ENCODE peak calls at places on chromosomes 7 and 10, in five cellular contexts. One of them, this sample, is unnamed.

GRCh38 chr10:7432884-7433726 is 22.3 kb upstream of the SFMBT2 start:
- DNase-seq in endothelial cell: no peak
- DNase-seq in activated naive CD8-positive, alpha-beta T cell treated with anti-CD3 and anti-CD28 coated beads for 36 hours: no peak
- DNase-seq in small intestine: no peak
- DNase-seq in psoas muscle: no peak
- DNase-seq in this sample: no peak

GRCh38 chr10:22619111-22619510 is 95.3 kb downstream of the PIP4K2A start:
- DNase-seq in activated naive CD8-positive, alpha-beta T cell treated with anti-CD3 and anti-CD28 coated beads for 36 hours: no peak
- DNase-seq in endothelial cell: no peak
- DNase-seq in small intestine: no peak
- DNase-seq in psoas muscle: no peak
- DNase-seq in this sample: no peak

GRCh38 chr7:86867163-86867762 is 192.2 kb downstream of the ELAPOR2 start:
- DNase-seq in small intestine: no peak
- DNase-seq in activated naive CD8-positive, alpha-beta T cell treated with anti-CD3 and anti-CD28 coated beads for 36 hours: no peak
- DNase-seq in endothelial cell: no peak
- DNase-seq in psoas muscle: no peak
- DNase-seq in this sample: no peak

GRCh38 chr7:93147358-93147757 is 827 bp downstream of the SAMD9L start:
- DNase-seq in psoas muscle: no peak
- DNase-seq in endothelial cell: no peak
- DNase-seq in small intestine: peak
- DNase-seq in activated naive CD8-positive, alpha-beta T cell treated with anti-CD3 and anti-CD28 coated beads for 36 hours: peak
- DNase-seq in this sample: peak

GRCh38 chr7:38027884-38028455 is 107.5 kb downstream of the EPDR1 start:
- DNase-seq in small intestine: no peak
- DNase-seq in endothelial cell: no peak
- DNase-seq in psoas muscle: no peak
- DNase-seq in activated naive CD8-positive, alpha-beta T cell treated with anti-CD3 and anti-CD28 coated beads for 36 hours: no peak
- DNase-seq in this sample: no peak

GRCh38 chr10:121033371-121033770 is 182.2 kb downstream of the WDR11 start:
- DNase-seq in endothelial cell: no peak
- DNase-seq in psoas muscle: no peak
- DNase-seq in activated naive CD8-positive, alpha-beta T cell treated with anti-CD3 and anti-CD28 coated beads for 36 hours: no peak
- DNase-seq in small intestine: peak
- DNase-seq in this sample: no peak

GRCh38 chr7:33707427-33707826 is 197.9 kb upstream of the BMPER start:
- DNase-seq in psoas muscle: no peak
- DNase-seq in endothelial cell: no peak
- DNase-seq in small intestine: no peak
- DNase-seq in activated naive CD8-positive, alpha-beta T cell treated with anti-CD3 and anti-CD28 coated beads for 36 hours: no peak
- DNase-seq in this sample: no peak

GRCh38 chr10:76311752-76312699 is 880.6 kb downstream of the LRMDA start:
- DNase-seq in small intestine: peak
- DNase-seq in psoas muscle: no peak
- DNase-seq in activated naive CD8-positive, alpha-beta T cell treated with anti-CD3 and anti-CD28 coated beads for 36 hours: no peak
- DNase-seq in endothelial cell: peak
- DNase-seq in this sample: no peak

GRCh38 chr10:72014785-72015480 is 50.7 kb downstream of the CHST3 start:
- DNase-seq in small intestine: no peak
- DNase-seq in activated naive CD8-positive, alpha-beta T cell treated with anti-CD3 and anti-CD28 coated beads for 36 hours: no peak
- DNase-seq in endothelial cell: no peak
- DNase-seq in psoas muscle: no peak
- DNase-seq in this sample: no peak

GRCh38 chr10:94320285-94320914 is 42.3 kb downstream of the NOC3L start:
- DNase-seq in small intestine: peak
- DNase-seq in endothelial cell: peak
- DNase-seq in psoas muscle: peak
- DNase-seq in activated naive CD8-positive, alpha-beta T cell treated with anti-CD3 and anti-CD28 coated beads for 36 hours: peak
- DNase-seq in this sample: peak

GRCh38 chr10:14325325-14325955 is 5.3 kb downstream of the FRMD4A start:
- DNase-seq in psoas muscle: no peak
- DNase-seq in small intestine: peak
- DNase-seq in endothelial cell: peak
- DNase-seq in activated naive CD8-positive, alpha-beta T cell treated with anti-CD3 and anti-CD28 coated beads for 36 hours: peak
- DNase-seq in this sample: peak

GRCh38 chr7:82623812-82624211 is 180.2 kb upstream of the CACNA2D1 start:
- DNase-seq in small intestine: no peak
- DNase-seq in psoas muscle: no peak
- DNase-seq in activated naive CD8-positive, alpha-beta T cell treated with anti-CD3 and anti-CD28 coated beads for 36 hours: no peak
- DNase-seq in endothelial cell: no peak
- DNase-seq in this sample: no peak

GRCh38 chr10:61628199-61628874 is 34.4 kb upstream of the CABCOCO1 start:
- DNase-seq in small intestine: no peak
- DNase-seq in endothelial cell: no peak
- DNase-seq in psoas muscle: no peak
- DNase-seq in activated naive CD8-positive, alpha-beta T cell treated with anti-CD3 and anti-CD28 coated beads for 36 hours: no peak
- DNase-seq in this sample: no peak

GRCh38 chr10:26556756-26557640 is 118.9 kb downstream of the APBB1IP start:
- DNase-seq in endothelial cell: peak
- DNase-seq in psoas muscle: no peak
- DNase-seq in small intestine: peak
- DNase-seq in activated naive CD8-positive, alpha-beta T cell treated with anti-CD3 and anti-CD28 coated beads for 36 hours: peak
- DNase-seq in this sample: peak

GRCh38 chr10:62541811-62542210 is 167.6 kb downstream of the ZNF365 start:
- DNase-seq in activated naive CD8-positive, alpha-beta T cell treated with anti-CD3 and anti-CD28 coated beads for 36 hours: no peak
- DNase-seq in psoas muscle: peak
- DNase-seq in small intestine: no peak
- DNase-seq in endothelial cell: no peak
- DNase-seq in this sample: no peak

GRCh38 chr10:133298466-133298865 is 10.2 kb downstream of the TUBGCP2 start:
- DNase-seq in small intestine: no peak
- DNase-seq in activated naive CD8-positive, alpha-beta T cell treated with anti-CD3 and anti-CD28 coated beads for 36 hours: no peak
- DNase-seq in endothelial cell: no peak
- DNase-seq in psoas muscle: no peak
- DNase-seq in this sample: no peak

GRCh38 chr7:34928052-34928451 is 109.2 kb downstream of the DPY19L1 start:
- DNase-seq in psoas muscle: peak
- DNase-seq in endothelial cell: peak
- DNase-seq in small intestine: peak
- DNase-seq in activated naive CD8-positive, alpha-beta T cell treated with anti-CD3 and anti-CD28 coated beads for 36 hours: peak
- DNase-seq in this sample: no peak

GRCh38 chr7:5492249-5493020 is 68.8 kb upstream of the TNRC18 start:
- DNase-seq in endothelial cell: no peak
- DNase-seq in small intestine: no peak
- DNase-seq in psoas muscle: no peak
- DNase-seq in activated naive CD8-positive, alpha-beta T cell treated with anti-CD3 and anti-CD28 coated beads for 36 hours: no peak
- DNase-seq in this sample: no peak

GRCh38 chr7:41835977-41836530 is 133.2 kb upstream of the INHBA start:
- DNase-seq in endothelial cell: no peak
- DNase-seq in small intestine: no peak
- DNase-seq in psoas muscle: no peak
- DNase-seq in activated naive CD8-positive, alpha-beta T cell treated with anti-CD3 and anti-CD28 coated beads for 36 hours: no peak
- DNase-seq in this sample: no peak

GRCh38 chr7:108067844-108068243 is 62.3 kb downstream of the LAMB4 start:
- DNase-seq in activated naive CD8-positive, alpha-beta T cell treated with anti-CD3 and anti-CD28 coated beads for 36 hours: no peak
- DNase-seq in psoas muscle: no peak
- DNase-seq in endothelial cell: no peak
- DNase-seq in small intestine: no peak
- DNase-seq in this sample: no peak

GRCh38 chr7:124764847-124765400 is 668 bp downstream of the GPR37 start:
- DNase-seq in small intestine: peak
- DNase-seq in endothelial cell: peak
- DNase-seq in activated naive CD8-positive, alpha-beta T cell treated with anti-CD3 and anti-CD28 coated beads for 36 hours: peak
- DNase-seq in psoas muscle: no peak
- DNase-seq in this sample: peak

GRCh38 chr10:76547352-76547972 is 1090.1 kb downstream of the KCNMA1 start:
- DNase-seq in psoas muscle: peak
- DNase-seq in endothelial cell: peak
- DNase-seq in activated naive CD8-positive, alpha-beta T cell treated with anti-CD3 and anti-CD28 coated beads for 36 hours: peak
- DNase-seq in small intestine: peak
- DNase-seq in this sample: peak

GRCh38 chr7:10181996-10182395 is 791.7 kb upstream of the PHF14 start:
- DNase-seq in activated naive CD8-positive, alpha-beta T cell treated with anti-CD3 and anti-CD28 coated beads for 36 hours: no peak
- DNase-seq in endothelial cell: no peak
- DNase-seq in small intestine: no peak
- DNase-seq in psoas muscle: no peak
- DNase-seq in this sample: no peak

GRCh38 chr10:127035827-127036226 is 130.6 kb downstream of the DOCK1 start:
- DNase-seq in psoas muscle: no peak
- DNase-seq in activated naive CD8-positive, alpha-beta T cell treated with anti-CD3 and anti-CD28 coated beads for 36 hours: no peak
- DNase-seq in small intestine: no peak
- DNase-seq in endothelial cell: no peak
- DNase-seq in this sample: no peak

GRCh38 chr7:154644366-154644765 is 358.6 kb downstream of the PAXIP1 start:
- DNase-seq in small intestine: no peak
- DNase-seq in psoas muscle: no peak
- DNase-seq in endothelial cell: no peak
- DNase-seq in activated naive CD8-positive, alpha-beta T cell treated with anti-CD3 and anti-CD28 coated beads for 36 hours: no peak
- DNase-seq in this sample: no peak

GRCh38 chr10:43739171-43739570 is 90.5 kb upstream of the ZNF32 start:
- DNase-seq in psoas muscle: no peak
- DNase-seq in activated naive CD8-positive, alpha-beta T cell treated with anti-CD3 and anti-CD28 coated beads for 36 hours: no peak
- DNase-seq in small intestine: no peak
- DNase-seq in endothelial cell: no peak
- DNase-seq in this sample: no peak

GRCh38 chr7:32145911-32146310 is 75.7 kb upstream of the PDE1C start:
- DNase-seq in activated naive CD8-positive, alpha-beta T cell treated with anti-CD3 and anti-CD28 coated beads for 36 hours: no peak
- DNase-seq in endothelial cell: no peak
- DNase-seq in psoas muscle: no peak
- DNase-seq in small intestine: no peak
- DNase-seq in this sample: no peak

GRCh38 chr10:15158972-15159371 is 9.5 kb downstream of the NMT2 start:
- DNase-seq in activated naive CD8-positive, alpha-beta T cell treated with anti-CD3 and anti-CD28 coated beads for 36 hours: no peak
- DNase-seq in endothelial cell: no peak
- DNase-seq in small intestine: no peak
- DNase-seq in psoas muscle: no peak
- DNase-seq in this sample: no peak

This sample was measured in CD4-positive, CD25-positive, alpha-beta regulatory T cell.